ENCODE peak calls at places on chromosomes 2 and 18, in ten cellular contexts. One of them, this sample, is unnamed.
A peak's percentile ranks its signal among the peaks of the same experiment; 100 is the strongest.

GRCh38 chr18:23442958-23443357 is 10.1 kb upstream of the RIOK3 start:
- DNase-seq in A549: no peak
- DNase-seq in H9: no peak
- DNase-seq in cardiac muscle cell: no peak
- DNase-seq in thoracic aorta: no peak
- DNase-seq in endodermal cell: no peak
- DNase-seq in OCI-LY7: no peak
- DNase-seq in pancreas: no peak
- DNase-seq in small intestine: peak; percentile 58
- DNase-seq in psoas muscle: no peak
- DNase-seq in this sample: no peak

GRCh38 chr2:45532171-45532570 is 78.9 kb downstream of the SRBD1 start:
- DNase-seq in small intestine: no peak
- DNase-seq in cardiac muscle cell: no peak
- DNase-seq in pancreas: no peak
- DNase-seq in OCI-LY7: no peak
- DNase-seq in A549: no peak
- DNase-seq in endodermal cell: no peak
- DNase-seq in psoas muscle: no peak
- DNase-seq in H9: no peak
- DNase-seq in thoracic aorta: no peak
- DNase-seq in this sample: no peak

GRCh38 chr2:210502997-210503621 is 26.6 kb upstream of the LANCL1 start:
- DNase-seq in endodermal cell: peak; percentile 72
- DNase-seq in cardiac muscle cell: peak; percentile 67
- DNase-seq in H9: peak; percentile 37
- DNase-seq in psoas muscle: peak; percentile 57
- DNase-seq in pancreas: peak; percentile 44
- DNase-seq in OCI-LY7: peak; percentile 48
- DNase-seq in thoracic aorta: no peak
- DNase-seq in A549: peak; percentile 38
- DNase-seq in small intestine: peak; percentile 81
- DNase-seq in this sample: no peak

GRCh38 chr18:37965572-37965970 is 400.0 kb upstream of the CELF4 start:
- DNase-seq in small intestine: no peak
- DNase-seq in cardiac muscle cell: no peak
- DNase-seq in H9: no peak
- DNase-seq in thoracic aorta: no peak
- DNase-seq in A549: no peak
- DNase-seq in pancreas: no peak
- DNase-seq in endodermal cell: no peak
- DNase-seq in psoas muscle: no peak
- DNase-seq in OCI-LY7: no peak
- DNase-seq in this sample: no peak

GRCh38 chr2:45396671-45397070 is 214.4 kb downstream of the SRBD1 start:
- DNase-seq in thoracic aorta: no peak
- DNase-seq in A549: no peak
- DNase-seq in cardiac muscle cell: no peak
- DNase-seq in psoas muscle: no peak
- DNase-seq in H9: no peak
- DNase-seq in OCI-LY7: no peak
- DNase-seq in endodermal cell: no peak
- DNase-seq in pancreas: no peak
- DNase-seq in small intestine: no peak
- DNase-seq in this sample: no peak

GRCh38 chr2:177523781-177524180 is 131.2 kb downstream of the AGPS start:
- DNase-seq in cardiac muscle cell: no peak
- DNase-seq in A549: no peak
- DNase-seq in psoas muscle: no peak
- DNase-seq in small intestine: no peak
- DNase-seq in thoracic aorta: no peak
- DNase-seq in H9: no peak
- DNase-seq in pancreas: no peak
- DNase-seq in endodermal cell: no peak
- DNase-seq in OCI-LY7: no peak
- DNase-seq in this sample: no peak

GRCh38 chr2:17518212-17519154 is at the start of gene RAD51AP2:
- DNase-seq in A549: peak; percentile 44
- DNase-seq in OCI-LY7: peak; percentile 80
- DNase-seq in small intestine: peak; percentile 19
- DNase-seq in cardiac muscle cell: peak; percentile 90
- DNase-seq in H9: peak; percentile 94
- DNase-seq in thoracic aorta: peak; percentile 52
- DNase-seq in pancreas: peak; percentile 83
- DNase-seq in psoas muscle: peak; percentile 93
- DNase-seq in endodermal cell: peak; percentile 97
- DNase-seq in this sample: no peak

GRCh38 chr2:28163627-28164279 is 228.9 kb upstream of the FOSL2 start:
- DNase-seq in thoracic aorta: no peak
- DNase-seq in small intestine: no peak
- DNase-seq in cardiac muscle cell: no peak
- DNase-seq in H9: no peak
- DNase-seq in OCI-LY7: no peak
- DNase-seq in psoas muscle: peak; percentile 83
- DNase-seq in A549: no peak
- DNase-seq in pancreas: no peak
- DNase-seq in endodermal cell: no peak
- DNase-seq in this sample: no peak

GRCh38 chr2:126864861-126865260 is 33.8 kb upstream of the TEX51 start:
- DNase-seq in small intestine: no peak
- DNase-seq in thoracic aorta: no peak
- DNase-seq in H9: no peak
- DNase-seq in OCI-LY7: peak; percentile 9
- DNase-seq in pancreas: no peak
- DNase-seq in endodermal cell: peak; percentile 76
- DNase-seq in A549: no peak
- DNase-seq in psoas muscle: no peak
- DNase-seq in cardiac muscle cell: no peak
- DNase-seq in this sample: no peak

GRCh38 chr2:96072746-96073145 is 38.0 kb upstream of the GPAT2 start:
- DNase-seq in OCI-LY7: no peak
- DNase-seq in thoracic aorta: no peak
- DNase-seq in A549: no peak
- DNase-seq in pancreas: no peak
- DNase-seq in H9: no peak
- DNase-seq in small intestine: no peak
- DNase-seq in cardiac muscle cell: no peak
- DNase-seq in psoas muscle: no peak
- DNase-seq in endodermal cell: peak; percentile 32
- DNase-seq in this sample: peak; percentile 19

GRCh38 chr2:12587729-12588522 is 128.8 kb upstream of the TRIB2 start:
- DNase-seq in endodermal cell: no peak
- DNase-seq in psoas muscle: no peak
- DNase-seq in thoracic aorta: no peak
- DNase-seq in OCI-LY7: peak; percentile 64
- DNase-seq in small intestine: peak; percentile 75
- DNase-seq in cardiac muscle cell: peak; percentile 90
- DNase-seq in pancreas: no peak
- DNase-seq in A549: no peak
- DNase-seq in H9: no peak
- DNase-seq in this sample: no peak

GRCh38 chr2:240234503-240234951 is 94.1 kb upstream of the OTOS start:
- DNase-seq in H9: no peak
- DNase-seq in thoracic aorta: no peak
- DNase-seq in OCI-LY7: no peak
- DNase-seq in cardiac muscle cell: no peak
- DNase-seq in psoas muscle: no peak
- DNase-seq in A549: no peak
- DNase-seq in endodermal cell: no peak
- DNase-seq in pancreas: peak; percentile 26
- DNase-seq in small intestine: no peak
- DNase-seq in this sample: no peak

GRCh38 chr2:165161510-165161909 is 42.3 kb downstream of the SCN3A start:
- DNase-seq in thoracic aorta: no peak
- DNase-seq in OCI-LY7: no peak
- DNase-seq in endodermal cell: no peak
- DNase-seq in cardiac muscle cell: no peak
- DNase-seq in psoas muscle: no peak
- DNase-seq in pancreas: no peak
- DNase-seq in H9: no peak
- DNase-seq in small intestine: no peak
- DNase-seq in A549: no peak
- DNase-seq in this sample: no peak

GRCh38 chr2:160486341-160486740 is 7.3 kb downstream of the RBMS1 start:
- DNase-seq in endodermal cell: no peak
- DNase-seq in cardiac muscle cell: no peak
- DNase-seq in thoracic aorta: no peak
- DNase-seq in A549: no peak
- DNase-seq in OCI-LY7: no peak
- DNase-seq in pancreas: no peak
- DNase-seq in psoas muscle: no peak
- DNase-seq in H9: no peak
- DNase-seq in small intestine: no peak
- DNase-seq in this sample: no peak

GRCh38 chr2:218812861-218813260 is 18.7 kb downstream of the PRKAG3 start:
- DNase-seq in psoas muscle: no peak
- DNase-seq in pancreas: no peak
- DNase-seq in OCI-LY7: no peak
- DNase-seq in cardiac muscle cell: no peak
- DNase-seq in H9: no peak
- DNase-seq in small intestine: no peak
- DNase-seq in endodermal cell: no peak
- DNase-seq in thoracic aorta: no peak
- DNase-seq in A549: no peak
- DNase-seq in this sample: no peak

GRCh38 chr2:144877893-144878292 is 358.0 kb upstream of the ZEB2 start:
- DNase-seq in psoas muscle: no peak
- DNase-seq in OCI-LY7: no peak
- DNase-seq in cardiac muscle cell: no peak
- DNase-seq in pancreas: no peak
- DNase-seq in H9: no peak
- DNase-seq in A549: no peak
- DNase-seq in thoracic aorta: no peak
- DNase-seq in endodermal cell: no peak
- DNase-seq in small intestine: no peak
- DNase-seq in this sample: no peak

DNA sequence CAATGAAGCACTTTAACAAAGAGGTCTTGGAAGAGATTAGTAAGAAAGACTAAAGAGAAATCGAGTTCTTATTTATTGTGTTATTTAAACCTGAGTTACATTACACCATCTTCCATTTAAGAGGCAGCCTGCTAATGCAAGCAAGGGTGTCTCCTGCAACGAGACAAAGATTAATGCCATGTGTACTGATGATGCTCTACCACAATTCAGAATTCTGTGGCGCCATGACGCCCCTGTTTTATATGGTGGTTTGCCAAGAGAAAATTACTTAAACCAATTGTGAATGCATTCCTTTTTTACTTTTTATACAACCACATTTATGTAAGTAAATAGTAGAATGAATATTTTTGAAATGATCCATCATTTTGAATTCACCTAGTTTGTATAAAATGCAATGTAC is 356.1 kb upstream of the ZEB2 start:
- DNase-seq in psoas muscle: no peak
- DNase-seq in OCI-LY7: no peak
- DNase-seq in H9: no peak
- DNase-seq in thoracic aorta: no peak
- DNase-seq in endodermal cell: no peak
- DNase-seq in cardiac muscle cell: no peak
- DNase-seq in small intestine: no peak
- DNase-seq in pancreas: no peak
- DNase-seq in A549: no peak
- DNase-seq in this sample: no peak
- H3K9me3 ChIP-seq in psoas muscle: no peaks in the 10 kb centered on the region
- H3K9me3 ChIP-seq in OCI-LY7: no peaks in the 10 kb centered on the region
- H3K9me3 ChIP-seq in H9: no peaks in the 10 kb centered on the region
- H3K9me3 ChIP-seq in thoracic aorta: no peaks in the 10 kb centered on the region
- H3K9me3 ChIP-seq in endodermal cell: no peaks in the 10 kb centered on the region
- H3K9me3 ChIP-seq in cardiac muscle cell: no peaks in the 10 kb centered on the region
- H3K9me3 ChIP-seq in small intestine: no peaks in the 10 kb centered on the region
- H3K9me3 ChIP-seq in pancreas: no peaks in the 10 kb centered on the region
- H3K9me3 ChIP-seq in A549: no peaks in the 10 kb centered on the region
- H3K9me3 ChIP-seq in this sample: no peaks in the 10 kb centered on the region

DNA sequence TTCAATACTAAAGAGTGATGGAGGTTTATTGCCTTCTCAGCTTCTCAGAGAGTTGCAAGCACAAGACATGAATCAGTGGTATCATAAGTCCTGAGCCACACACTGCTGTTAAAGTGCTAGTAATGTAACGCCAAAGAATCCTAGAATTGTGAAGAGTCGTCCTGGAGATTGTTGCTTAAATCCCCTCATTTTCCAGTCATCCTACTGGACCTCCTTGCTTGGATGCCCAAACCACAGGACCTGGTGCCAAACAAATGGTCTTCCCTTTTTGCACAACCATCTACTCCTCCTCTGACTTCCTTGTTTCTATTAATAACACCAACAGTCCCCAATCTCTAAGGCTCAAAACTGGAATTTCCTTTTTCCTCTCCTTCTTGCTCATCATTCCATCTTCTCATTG is 83.1 kb upstream of the SPATS2L start:
- DNase-seq in OCI-LY7: no peak
- DNase-seq in cardiac muscle cell: peak; percentile 82
- DNase-seq in pancreas: no peak
- DNase-seq in A549: no peak
- DNase-seq in psoas muscle: peak; percentile 53
- DNase-seq in endodermal cell: no peak
- DNase-seq in thoracic aorta: no peak
- DNase-seq in small intestine: no peak
- DNase-seq in H9: no peak
- DNase-seq in this sample: no peak
- H3K27ac ChIP-seq in OCI-LY7: no peak overlapping the region
- H3K27ac ChIP-seq in cardiac muscle cell: no peak overlapping the region
- H3K27ac ChIP-seq in pancreas: peak overlapping the region; percentile 42
- H3K27ac ChIP-seq in A549: no peak overlapping the region
- H3K27ac ChIP-seq in psoas muscle: no peak overlapping the region
- H3K27ac ChIP-seq in endodermal cell: no peak overlapping the region
- H3K27ac ChIP-seq in thoracic aorta: no peak overlapping the region
- H3K27ac ChIP-seq in small intestine: no peak overlapping the region
- H3K27ac ChIP-seq in H9: no peak overlapping the region
- H3K27ac ChIP-seq in this sample: no peak overlapping the region

DNA sequence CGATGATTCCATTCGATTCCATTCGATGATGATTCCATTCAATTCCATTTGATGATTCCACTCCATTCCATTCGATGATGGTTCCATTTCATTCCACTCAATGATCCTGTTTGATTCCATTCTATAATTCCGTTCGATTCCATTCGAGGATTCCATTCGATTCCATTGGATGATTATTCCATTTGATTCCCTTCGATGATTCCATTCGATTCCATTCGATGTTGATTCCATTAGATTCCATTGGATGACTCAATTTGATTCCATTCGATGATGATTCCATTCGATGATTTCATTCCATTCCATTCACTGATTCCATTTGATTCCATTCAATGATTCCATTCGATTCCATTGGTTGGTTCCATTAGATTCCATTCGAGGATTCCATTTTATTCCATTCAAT is 1084.4 kb downstream of the RPIA start:
- DNase-seq in A549: no peak
- DNase-seq in psoas muscle: no peak
- DNase-seq in OCI-LY7: no peak
- DNase-seq in thoracic aorta: no peak
- DNase-seq in pancreas: no peak
- DNase-seq in small intestine: no peak
- DNase-seq in H9: no peak
- DNase-seq in cardiac muscle cell: no peak
- DNase-seq in endodermal cell: no peak
- DNase-seq in this sample: no peak
- H3K9me3 ChIP-seq in A549: peaks cover 23% of the 10 kb centered on the region
- H3K9me3 ChIP-seq in psoas muscle: peaks cover 82% of the 10 kb centered on the region
- H3K9me3 ChIP-seq in OCI-LY7: peaks cover 83% of the 10 kb centered on the region
- H3K9me3 ChIP-seq in thoracic aorta: peaks cover 10% of the 10 kb centered on the region
- H3K9me3 ChIP-seq in pancreas: no peaks in the 10 kb centered on the region
- H3K9me3 ChIP-seq in small intestine: no peaks in the 10 kb centered on the region
- H3K9me3 ChIP-seq in H9: peaks cover 87% of the 10 kb centered on the region
- H3K9me3 ChIP-seq in cardiac muscle cell: peaks cover 61% of the 10 kb centered on the region
- H3K9me3 ChIP-seq in endodermal cell: peaks cover 93% of the 10 kb centered on the region
- H3K9me3 ChIP-seq in this sample: peaks cover 18% of the 10 kb centered on the region

GRCh38 chr2:234951386-234952269 is at the start of gene SH3BP4:
- DNase-seq in endodermal cell: peak; percentile 95
- DNase-seq in thoracic aorta: peak; percentile 40
- DNase-seq in H9: peak; percentile 89
- DNase-seq in OCI-LY7: no peak
- DNase-seq in psoas muscle: peak; percentile 83
- DNase-seq in A549: peak; percentile 63
- DNase-seq in pancreas: peak; percentile 86
- DNase-seq in cardiac muscle cell: peak; percentile 85
- DNase-seq in small intestine: peak; percentile 62
- DNase-seq in this sample: no peak
- H3K27ac ChIP-seq in endodermal cell: peak within 1 kb of the TSS; percentile 66
- H3K27ac ChIP-seq in thoracic aorta: peak within 1 kb of the TSS; percentile 81
- H3K27ac ChIP-seq in H9: no peak within 1 kb of the TSS
- H3K27ac ChIP-seq in OCI-LY7: no peak within 1 kb of the TSS
- H3K27ac ChIP-seq in psoas muscle: peak within 1 kb of the TSS; percentile 67
- H3K27ac ChIP-seq in A549: peak within 1 kb of the TSS; percentile 97
- H3K27ac ChIP-seq in pancreas: peak within 1 kb of the TSS; percentile 88
- H3K27ac ChIP-seq in cardiac muscle cell: peak within 1 kb of the TSS; percentile 91
- H3K27ac ChIP-seq in small intestine: peak within 1 kb of the TSS; percentile 12
- H3K27ac ChIP-seq in this sample: no peak within 1 kb of the TSS

This sample was measured in CD8-positive, alpha-beta T cell.